ENCODE peak calls at places on chromosomes 16 and 17, in seven cellular contexts. X is IMR-90; O is B cell; B is CD4-positive, alpha-beta T cell; I is HCT116; R is ovary; Y is HFFc6. A is an unnamed sample.

GRCh38 chr17:27362503-27362902 is 68.6 kb downstream of the WSB1 start:
- DNase-seq in X (no peak), O (no peak), B (no peak), I (no peak), R (no peak), Y (no peak), A (no peak)

GRCh38 chr17:29588017-29588557 is 1.4 kb downstream of the GIT1 start:
- DNase-seq in X (no peak), O (no peak), B (no peak), I (no peak), R (no peak), Y (no peak), A (no peak)

GRCh38 chr17:55323518-55324295 is 58.9 kb downstream of the HLF start:
- DNase-seq in X (no peak), O (no peak), B (no peak), I (no peak), R (no peak), Y (no peak), A (no peak)

GRCh38 chr16:77835111-77835510 is 46.7 kb downstream of the VAT1L start:
- DNase-seq in X (peak), O (no peak), B (no peak), I (no peak), R (no peak), Y (no peak), A (no peak)

GRCh38 chr17:31674305-31674704 is 184.7 kb downstream of the COPRS start:
- DNase-seq in X (peak), O (no peak), B (no peak), I (no peak), R (no peak), Y (peak), A (no peak)

GRCh38 chr16:11253995-11254912 is 1.8 kb downstream of the SOCS1 start:
- DNase-seq in X (peak), O (no peak), B (peak), I (no peak), R (no peak), Y (no peak), A (no peak)

GRCh38 chr16:3101841-3102470 is 2.9 kb upstream of the ZSCAN10 start:
- DNase-seq in X (no peak), O (no peak), B (no peak), I (no peak), R (no peak), Y (no peak), A (no peak)

GRCh38 chr16:710500-711075 is 4.3 kb upstream of the METRN start:
- DNase-seq in X (no peak), O (no peak), B (no peak), I (no peak), R (no peak), Y (no peak), A (no peak)

GRCh38 chr17:50565559-50566350 is 5.2 kb downstream of the CACNA1G start:
- DNase-seq in X (peak), O (no peak), B (no peak), I (no peak), R (no peak), Y (peak), A (no peak)

GRCh38 chr17:69015631-69016030 is 45.1 kb downstream of the ABCA9 start:
- DNase-seq in X (no peak), O (no peak), B (no peak), I (no peak), R (no peak), Y (no peak), A (no peak)

GRCh38 chr17:3447625-3448024 is 14.0 kb upstream of the OR1E2 start:
- DNase-seq in X (no peak), O (peak), B (no peak), I (peak), R (no peak), Y (no peak), A (no peak)

GRCh38 chr16:28189237-28189636 is 22.5 kb downstream of the XPO6 start:
- DNase-seq in X (peak), O (no peak), B (peak), I (no peak), R (no peak), Y (peak), A (no peak)

GRCh38 chr16:309476-309875 is 26.5 kb downstream of the PDIA2 start:
- DNase-seq in X (no peak), O (no peak), B (peak), I (no peak), R (no peak), Y (no peak), A (no peak)

GRCh38 chr17:43875476-43876147 is 28.6 kb downstream of the CD300LG start:
- DNase-seq in X (no peak), O (no peak), B (no peak), I (no peak), R (no peak), Y (no peak), A (no peak)

GRCh38 chr16:88500255-88500661 is 47.2 kb downstream of the ZFPM1 start:
- DNase-seq in X (no peak), O (no peak), B (no peak), I (no peak), R (no peak), Y (no peak), A (no peak)

GRCh38 chr16:82963653-82964052 is 336.9 kb downstream of the CDH13 start:
- DNase-seq in X (no peak), O (no peak), B (no peak), I (no peak), R (no peak), Y (no peak), A (no peak)

GRCh38 chr16:939941-940340 is 30.8 kb downstream of the LMF1 start:
- DNase-seq in X (no peak), O (no peak), B (no peak), I (no peak), R (no peak), Y (no peak), A (no peak)

GRCh38 chr17:81282876-81283275 is 12.2 kb downstream of the SLC38A10 start:
- DNase-seq in X (no peak), O (no peak), B (no peak), I (no peak), R (no peak), Y (no peak), A (no peak)

GRCh38 chr16:57485916-57486857 is at the start of gene DOK4:
- DNase-seq in X (peak), O (peak), B (peak), I (no peak), R (peak), Y (peak), A (no peak)

GRCh38 chr17:78803161-78803845 is 21.2 kb upstream of the CYTH1 start:
- DNase-seq in X (no peak), O (no peak), B (peak), I (no peak), R (no peak), Y (no peak), A (no peak)

GRCh38 chr16:16071631-16072244 is 122.3 kb downstream of the ABCC1 start:
- DNase-seq in X (peak), O (no peak), B (no peak), I (no peak), R (peak), Y (no peak), A (no peak)

GRCh38 chr17:28189667-28190066 is 129.3 kb upstream of the TMEM97 start:
- DNase-seq in X (no peak), O (no peak), B (no peak), I (no peak), R (no peak), Y (no peak), A (no peak)

GRCh38 chr16:89701425-89702406 is at the start of gene SPATA2L:
- DNase-seq in X (peak), O (peak), B (peak), I (peak), R (peak), Y (peak), A (no peak)

GRCh38 chr17:36707904-36708303 is 106.5 kb downstream of the MRM1 start:
- DNase-seq in X (no peak), O (no peak), B (no peak), I (no peak), R (no peak), Y (no peak), A (peak)

GRCh38 chr17:36705651-36706436 is 104.5 kb downstream of the MRM1 start:
- DNase-seq in X (peak), O (peak), B (peak), I (peak), R (no peak), Y (peak), A (no peak)

GRCh38 chr17:36703860-36704266 is 102.5 kb downstream of the MRM1 start:
- DNase-seq in X (peak), O (peak), B (peak), I (no peak), R (peak), Y (no peak), A (no peak)

GRCh38 chr17:36706437-36706731 is 105.0 kb downstream of the MRM1 start:
- DNase-seq in X (no peak), O (no peak), B (no peak), I (no peak), R (no peak), Y (no peak), A (no peak)
- TF ChIP-seq CTCF in X (no peak), O (peak), B (peak), I (no peak), R (no peak), Y (peak), A (no peak)

GRCh38 chr17:40123811-40124114 is 2.0 kb downstream of the MSL1 start:
- DNase-seq in X (no peak), O (no peak), B (no peak), I (no peak), R (no peak), Y (no peak), A (no peak)

GRCh38 chr17:40124279-40125141 is 2.7 kb downstream of the MSL1 start:
- DNase-seq in X (peak), O (no peak), B (no peak), I (no peak), R (no peak), Y (no peak), A (no peak)

GRCh38 chr17:40121886-40122465 is at the start of gene MSL1:
- DNase-seq in X (peak), O (peak), B (peak), I (no peak), R (peak), Y (peak), A (no peak)

GRCh38 chr17:40122466-40122943 is 734 bp downstream of the MSL1 start:
- DNase-seq in X (peak), O (peak), B (no peak), I (no peak), R (peak), Y (peak), A (no peak)

DNA sequence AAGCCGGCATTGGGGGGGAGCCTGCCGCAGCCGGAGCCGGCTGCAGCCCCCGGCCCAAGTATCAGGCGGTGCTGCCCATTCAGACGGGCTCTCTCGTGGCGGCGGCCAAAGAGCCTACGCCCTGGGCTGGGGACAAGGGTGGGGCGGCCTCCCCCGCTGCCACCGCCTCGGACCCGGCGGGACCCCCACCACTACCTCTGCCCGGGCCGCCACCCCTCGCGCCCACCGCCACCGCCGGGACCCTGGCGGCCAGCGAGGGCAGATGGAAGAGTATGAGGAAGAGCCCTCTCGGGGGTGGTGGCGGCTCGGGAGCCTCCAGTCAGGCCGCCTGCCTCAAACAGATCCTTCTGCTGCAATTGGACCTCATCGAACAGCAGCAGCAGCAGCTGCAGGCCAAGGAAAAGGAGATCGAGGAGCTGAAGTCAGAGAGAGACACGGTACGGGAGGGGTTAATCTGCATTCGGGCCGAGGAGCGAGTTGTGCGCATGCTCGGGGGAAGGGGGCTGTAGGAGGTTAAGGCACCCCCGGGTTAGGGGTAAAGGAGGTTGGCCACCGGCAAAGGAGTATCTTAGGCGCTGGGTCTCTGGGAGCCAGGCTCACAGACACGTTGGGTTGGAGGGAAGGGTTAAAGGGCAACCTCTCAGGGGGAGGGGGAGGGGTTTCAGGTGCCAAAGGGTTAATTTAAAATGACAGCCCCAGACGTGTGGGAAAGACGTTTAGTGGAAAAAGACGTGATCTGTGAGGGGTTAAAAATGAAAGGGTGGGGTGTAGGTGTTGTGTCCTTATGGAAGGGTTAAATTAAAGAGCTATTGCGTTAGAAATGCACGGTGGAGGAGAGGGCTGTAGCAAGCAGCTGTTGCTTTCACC is 1.4 kb downstream of the MSL1 start:
- DNase-seq in X (peak), O (peak), B (peak), I (no peak), R (peak), Y (no peak), A (no peak)
- TF ChIP-seq CTCF in X (no peak), O (no peak), B (no peak), I (no peak), R (no peak), Y (no peak), A (peak)

DNA sequence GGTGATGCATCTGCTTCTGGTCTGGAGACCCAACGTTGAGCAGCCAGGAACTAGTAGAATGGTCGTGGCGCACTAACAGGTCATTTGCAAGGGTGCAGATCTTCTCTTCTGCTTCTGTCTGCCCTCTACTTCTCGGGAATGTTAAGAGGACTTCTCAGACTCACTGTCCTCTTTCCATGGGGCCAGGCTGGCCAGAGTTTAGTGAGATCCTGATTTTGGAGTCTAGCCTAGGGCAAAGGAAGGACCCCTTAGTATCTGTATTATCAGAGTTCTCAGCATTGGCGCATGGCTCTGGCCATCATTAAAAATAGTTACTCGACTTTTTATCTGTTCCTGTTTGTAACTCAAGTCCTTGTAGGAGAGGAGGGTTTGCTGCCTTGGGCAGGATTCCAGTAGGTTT is 13.9 kb downstream of the ANKS4B start:
- DNase-seq in X (no peak), O (no peak), B (no peak), I (no peak), R (no peak), Y (no peak), A (no peak)
- TF ChIP-seq CTCF in X (no peak), O (no peak), B (no peak), I (no peak), R (no peak), Y (no peak), A (no peak)

GRCh38 chr16:84742561-84743200 is 42.9 kb downstream of the USP10 start:
- DNase-seq in X (no peak), O (no peak), B (no peak), I (no peak), R (no peak), Y (no peak), A (no peak)

GRCh38 chr16:84749815-84750214 is 50.0 kb downstream of the USP10 start:
- DNase-seq in X (no peak), O (no peak), B (no peak), I (no peak), R (no peak), Y (no peak), A (no peak)

GRCh38 chr16:84746231-84746630 is 46.4 kb downstream of the USP10 start:
- DNase-seq in X (no peak), O (no peak), B (no peak), I (no peak), R (no peak), Y (no peak), A (no peak)

GRCh38 chr16:84749072-84749471 is 49.3 kb downstream of the USP10 start:
- DNase-seq in X (no peak), O (no peak), B (no peak), I (no peak), R (no peak), Y (no peak), A (no peak)

GRCh38 chr16:84746875-84747274 is 47.1 kb downstream of the USP10 start:
- DNase-seq in X (no peak), O (no peak), B (no peak), I (no peak), R (no peak), Y (no peak), A (no peak)
- TF ChIP-seq CTCF in X (peak), O (peak), B (no peak), I (peak), R (no peak), Y (peak), A (peak)

GRCh38 chr17:15464629-15465028 is 2.8 kb downstream of the CDRT4 start:
- DNase-seq in X (no peak), O (no peak), B (no peak), I (no peak), R (no peak), Y (no peak), A (no peak)
- TF ChIP-seq CTCF in X (no peak), O (no peak), B (no peak), I (no peak), R (no peak), Y (no peak), A (no peak)

GRCh38 chr16:72766506-72766905 is 281.4 kb downstream of the ZFHX3 start:
- DNase-seq in X (no peak), O (no peak), B (no peak), I (no peak), R (no peak), Y (no peak), A (no peak)

GRCh38 chr16:72763927-72764628 is 283.9 kb downstream of the ZFHX3 start:
- DNase-seq in X (no peak), O (no peak), B (no peak), I (no peak), R (no peak), Y (no peak), A (no peak)

DNA sequence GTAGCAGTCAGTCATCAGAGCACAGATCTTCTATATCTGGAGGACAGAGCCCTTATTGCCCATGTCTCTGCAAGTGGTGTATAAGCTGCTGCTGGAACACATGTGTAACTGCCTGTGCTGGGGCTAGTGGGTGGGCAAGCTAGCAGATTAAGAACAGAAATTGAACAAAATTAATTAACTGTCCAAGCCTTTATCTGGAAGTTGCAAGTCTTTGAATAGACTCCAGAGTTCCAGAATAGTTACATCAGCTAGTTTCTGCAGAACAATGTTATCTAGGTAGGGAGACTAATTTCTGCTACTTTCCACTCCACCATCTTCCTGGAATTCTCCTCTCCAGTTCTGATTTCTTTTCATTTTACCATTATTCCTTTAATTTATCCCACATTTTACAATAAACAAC is 287.3 kb downstream of the ZFHX3 start:
- DNase-seq in X (no peak), O (no peak), B (no peak), I (no peak), R (no peak), Y (no peak), A (no peak)
- TF ChIP-seq CTCF in X (no peak), O (no peak), B (no peak), I (no peak), R (no peak), Y (no peak), A (no peak)

DNA sequence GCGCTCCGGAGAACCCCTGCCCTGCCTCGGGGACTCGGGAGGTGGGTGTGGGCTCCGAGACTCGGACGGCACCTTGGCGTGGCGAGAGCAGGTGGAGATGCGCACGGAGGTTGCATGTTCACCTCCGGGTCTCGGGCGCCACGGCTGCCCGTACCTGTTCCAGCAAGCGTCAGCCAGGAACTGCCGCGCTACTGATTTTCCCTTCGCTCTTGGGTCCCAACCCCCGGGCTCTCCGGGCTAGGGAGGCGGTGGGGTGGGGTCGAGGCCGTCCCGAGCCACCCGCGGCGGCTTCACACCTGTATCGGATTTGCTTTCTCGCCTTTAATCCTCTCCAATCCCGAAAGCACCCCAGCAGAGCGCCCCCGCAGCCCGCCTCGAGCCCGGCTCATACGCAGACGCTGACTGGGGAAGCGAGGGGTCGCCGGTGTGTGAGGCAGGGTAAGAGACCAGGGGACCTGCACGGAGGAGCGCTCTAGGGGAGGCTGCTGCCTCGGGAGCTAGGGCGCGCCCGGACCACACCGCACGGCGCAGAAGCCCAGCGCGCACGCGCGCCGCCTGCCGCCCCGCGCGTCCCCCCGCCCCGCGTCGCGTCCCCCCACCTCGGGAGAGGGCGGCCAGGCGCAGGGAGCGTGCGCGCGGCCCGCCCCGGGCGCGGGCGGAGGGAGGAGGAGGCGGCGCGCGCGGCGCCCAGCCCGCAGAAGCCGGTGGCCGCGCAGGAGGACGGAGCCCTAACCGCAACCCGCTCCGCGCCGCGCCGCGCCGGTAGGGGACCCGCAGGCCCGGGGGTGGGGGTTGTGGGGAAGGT is at the start of gene DUSP14:
- DNase-seq in X (peak), O (peak), B (peak), I (peak), R (peak), Y (peak), A (no peak)
- TF ChIP-seq CTCF in X (no peak), O (no peak), B (no peak), I (no peak), R (no peak), Y (no peak), A (peak)

GRCh38 chr16:81293909-81294802 is 20.6 kb upstream of the GAN start:
- DNase-seq in X (peak), O (no peak), B (no peak), I (no peak), R (no peak), Y (no peak), A (no peak)

GRCh38 chr16:81296631-81297030 is 18.1 kb upstream of the GAN start:
- DNase-seq in X (no peak), O (no peak), B (no peak), I (no peak), R (no peak), Y (no peak), A (no peak)

GRCh38 chr16:81291117-81291516 is 23.6 kb upstream of the GAN start:
- DNase-seq in X (no peak), O (no peak), B (no peak), I (no peak), R (no peak), Y (no peak), A (no peak)

DNA sequence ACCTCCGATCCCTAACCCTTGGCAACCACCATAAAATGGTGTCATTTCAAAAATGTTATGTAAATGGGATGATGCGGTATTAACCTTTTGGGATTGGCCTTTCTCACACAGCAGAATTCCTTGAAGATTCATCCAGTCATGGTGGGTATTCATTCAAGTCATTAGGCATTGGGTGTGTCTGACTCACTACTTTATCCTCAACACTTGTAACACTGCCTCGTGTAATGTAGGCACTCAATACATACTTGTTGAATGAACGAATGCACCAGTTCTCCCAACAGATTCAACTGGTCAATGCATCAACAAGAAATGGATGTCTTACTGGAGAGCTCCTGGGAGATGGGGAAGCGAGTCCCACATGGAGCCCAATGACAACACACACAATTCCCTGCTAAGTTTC is 21.8 kb upstream of the GAN start:
- DNase-seq in X (no peak), O (no peak), B (no peak), I (no peak), R (no peak), Y (no peak), A (no peak)
- TF ChIP-seq CTCF in X (no peak), O (no peak), B (no peak), I (no peak), R (no peak), Y (no peak), A (no peak)